ENCODE peak calls at places on chromosome 1, in four cellular contexts. K is progenitor cell of endocrine pancreas, M is Calu3, R is PC-9. G is an unnamed sample.

GRCh38 chr1:224082146-224082545 is 31.8 kb upstream of the FBXO28 start:
- DNase-seq in K (no peak), R (no peak), M (no peak), G (no peak)

GRCh38 chr1:83967336-83967735 is 31.6 kb downstream of the TTLL7 start:
- DNase-seq in R (no peak), M (no peak), K (no peak), G (no peak)

GRCh38 chr1:84373446-84374141 is 24.7 kb upstream of the DNASE2B start:
- DNase-seq in R (no peak), K (no peak), M (no peak), G (no peak)

GRCh38 chr1:51726544-51727225 is 109.8 kb downstream of the OSBPL9 start:
- DNase-seq in K (no peak), R (no peak), M (no peak), G (no peak)

GRCh38 chr1:246769306-246769705 is 45.1 kb downstream of the SCCPDH start:
- DNase-seq in K (no peak), M (no peak), R (no peak), G (no peak)

GRCh38 chr1:158289722-158290570 is at the start of gene CD1C:
- DNase-seq in K (no peak), M (no peak), R (no peak), G (no peak)

GRCh38 chr1:119367332-119368124 is 1.1 kb upstream of the HAO2 start:
- DNase-seq in M (no peak), K (no peak), R (no peak), G (no peak)

GRCh38 chr1:35810096-35810860 is 2.5 kb downstream of the AGO4 start:
- DNase-seq in R (peak; percentile 39), M (no peak), K (no peak), G (no peak)

GRCh38 chr1:239562095-239562494 is 175.7 kb downstream of the CHRM3 start:
- DNase-seq in R (no peak), K (no peak), M (no peak), G (no peak)

GRCh38 chr1:30664103-30664755 is 59.2 kb downstream of the MATN1 start:
- DNase-seq in K (no peak), M (no peak), R (no peak), G (no peak)

GRCh38 chr1:244969355-244970235 is 105.3 kb upstream of the HNRNPU start:
- DNase-seq in M (peak; percentile 76), R (peak; percentile 78), K (no peak), G (peak; percentile 93)

GRCh38 chr1:36771678-36772284 is 262.5 kb downstream of the GRIK3 start:
- DNase-seq in K (peak; percentile 19), R (no peak), M (no peak), G (no peak)

GRCh38 chr1:66693856-66694255 is 58.4 kb upstream of the DYNLT5 start:
- DNase-seq in K (no peak), M (no peak), R (no peak), G (no peak)

GRCh38 chr1:94883688-94884087 is 43.2 kb downstream of the CNN3 start:
- DNase-seq in R (no peak), K (no peak), M (no peak), G (no peak)

GRCh38 chr1:9809122-9809521 is 14.6 kb downstream of the CLSTN1 start:
- DNase-seq in K (no peak), M (no peak), R (no peak), G (no peak)

GRCh38 chr1:20603473-20604464 is 14.9 kb downstream of the CDA start:
- DNase-seq in M (no peak), R (peak; percentile 87), K (no peak), G (no peak)

GRCh38 chr1:119429687-119430086 is 14.7 kb downstream of the HSD3B2 start:
- DNase-seq in M (no peak), R (no peak), K (no peak), G (no peak)

GRCh38 chr1:228096416-228097332 is 6.5 kb downstream of the C1orf35 start:
- DNase-seq in R (no peak), M (no peak), K (no peak), G (no peak)

DNA sequence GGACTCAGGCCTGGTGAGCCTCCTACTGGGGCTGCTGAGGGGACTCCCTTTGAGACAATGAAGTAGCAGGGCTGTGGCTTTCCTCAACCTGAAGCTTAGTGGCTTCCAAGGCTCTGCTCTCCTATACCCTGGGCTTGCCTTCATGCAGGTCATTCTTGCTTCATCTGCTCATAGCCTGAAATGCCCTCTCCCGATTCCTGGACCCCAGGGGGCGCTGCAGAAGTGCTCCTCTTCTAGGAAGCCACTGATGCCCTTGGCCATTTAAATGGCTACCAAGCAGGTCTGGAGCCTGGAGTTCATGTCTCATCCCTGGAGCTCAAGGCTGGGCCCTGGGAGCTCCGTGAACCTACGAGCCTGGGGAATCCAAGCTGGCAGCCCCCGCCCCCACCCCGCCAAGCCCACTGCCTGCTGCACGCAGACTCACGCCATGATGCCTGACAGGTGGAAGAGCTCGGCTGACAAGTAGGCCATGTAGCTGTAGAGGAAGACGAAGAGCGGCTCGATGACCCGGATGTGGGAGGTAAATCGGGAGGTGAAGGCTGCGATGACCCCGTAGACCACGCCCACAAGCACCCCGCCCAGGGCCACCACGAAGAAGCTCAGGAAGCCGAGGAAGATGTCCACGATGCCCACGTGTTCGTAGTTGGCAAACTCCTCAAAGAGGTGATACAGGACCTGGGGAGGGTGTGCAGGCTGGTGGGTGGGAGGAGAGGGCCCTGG is 45.7 kb downstream of the SLC9A1 start:
- DNase-seq in R (no peak), K (no peak), M (peak; percentile 45), G (no peak)
- TF ChIP-seq CTCF in R (peak; percentile 41), K (no peak), M (no peak), G (peak; percentile 15)

DNA sequence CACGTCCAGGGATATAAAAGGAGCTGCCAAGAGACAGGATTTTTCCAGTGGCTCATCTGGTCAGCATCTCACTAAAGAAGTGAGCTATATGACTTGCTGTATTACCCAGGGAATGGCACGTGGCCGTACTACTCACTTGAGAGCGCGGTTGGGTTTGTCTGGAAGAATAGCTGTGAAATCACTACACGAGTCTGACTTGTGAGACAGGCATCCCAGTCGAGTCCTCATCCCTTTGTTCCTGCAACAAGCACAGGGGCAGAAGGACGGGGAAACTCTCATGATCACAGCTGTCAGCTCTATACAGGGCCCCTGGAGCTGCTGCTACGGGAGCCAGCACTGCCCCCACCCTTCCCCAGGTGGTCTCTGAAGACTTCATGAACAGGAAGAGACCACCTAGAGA is 17.7 kb downstream of the RGS8 start:
- DNase-seq in M (no peak), K (no peak), R (no peak), G (no peak)
- TF ChIP-seq CTCF in M (no peak), K (no peak), R (no peak), G (no peak)

DNA sequence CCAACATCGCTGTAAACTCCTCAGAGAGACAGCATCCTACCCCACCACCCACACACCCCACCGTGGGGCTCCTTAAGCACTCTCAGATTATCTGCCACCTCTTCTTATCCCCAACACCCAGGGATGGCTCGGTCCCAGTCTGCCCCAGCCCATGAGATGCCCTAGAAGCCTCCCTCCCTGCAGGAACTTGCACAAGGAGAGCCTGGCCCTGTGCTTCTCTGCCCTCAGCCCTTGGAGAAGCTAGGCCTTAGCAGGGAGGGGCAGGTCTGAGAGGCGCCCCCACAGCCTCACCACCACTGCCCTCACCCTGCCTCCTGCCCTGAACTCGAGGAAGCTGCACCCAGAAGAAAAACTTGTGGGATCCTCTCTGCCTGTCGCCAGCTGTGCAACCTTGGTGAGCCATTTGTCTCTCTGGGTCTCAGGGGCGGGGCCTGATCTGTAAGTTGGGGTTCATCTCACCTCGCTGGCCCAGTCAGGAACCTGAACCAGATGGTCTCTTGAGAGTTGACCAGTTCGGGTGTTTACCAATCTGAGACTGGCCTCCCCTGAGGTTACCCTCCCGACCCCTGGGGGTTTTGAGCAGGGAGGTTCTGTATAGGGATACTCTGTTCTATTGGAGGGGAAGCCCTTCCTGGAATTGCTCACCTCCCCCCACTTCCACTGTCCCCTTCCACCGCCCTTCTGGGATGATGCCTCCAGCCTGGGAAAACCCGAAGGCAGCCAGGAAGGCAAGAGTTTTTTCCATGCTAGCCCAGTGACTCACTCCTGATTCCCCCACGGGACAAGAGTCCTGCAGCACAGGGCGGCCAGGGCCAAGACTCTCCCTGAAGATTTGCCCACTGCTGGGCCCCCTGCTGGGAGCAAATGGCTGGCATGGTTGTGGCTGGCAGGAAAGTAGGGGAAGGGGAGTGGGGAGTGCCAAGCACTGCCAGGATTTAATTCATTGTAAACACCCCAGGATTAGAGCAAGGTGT is at the start of gene S100A3:
- DNase-seq in K (no peak), R (peak; percentile 62), M (peak; percentile 61), G (peak; percentile 93)
- TF ChIP-seq CTCF in K (no peak), R (no peak), M (no peak), G (no peak)

DNA sequence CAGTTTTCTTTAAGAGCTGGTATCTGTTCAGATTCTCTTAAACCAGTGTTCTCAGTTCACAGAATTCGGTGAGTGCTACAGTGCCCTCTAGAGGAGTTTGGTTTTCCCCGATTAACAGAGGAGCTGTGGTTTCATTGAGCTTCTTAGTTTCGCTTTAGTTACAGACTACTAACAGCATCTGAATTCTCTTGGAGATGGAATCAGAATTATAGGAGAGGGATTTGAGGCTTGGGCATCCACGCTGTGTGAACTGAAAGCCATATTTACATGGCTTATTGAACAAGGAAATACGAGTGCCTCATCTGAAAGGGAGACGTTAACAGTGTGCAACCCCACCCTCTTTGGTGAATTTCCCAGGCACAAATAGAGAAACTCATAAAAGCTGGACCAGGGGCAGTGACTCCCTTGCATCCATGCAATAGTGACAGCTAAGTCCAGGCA is 202.0 kb downstream of the USH2A start:
- DNase-seq in K (peak; percentile 11), R (peak; percentile 55), M (peak; percentile 71), G (no peak)
- TF ChIP-seq CTCF in K (peak; percentile 81), R (peak; percentile 71), M (peak; percentile 67), G (peak; percentile 84)

GRCh38 chr1:96520542-96520941 is 201.0 kb upstream of the PTBP2 start:
- DNase-seq in K (no peak), M (no peak), R (no peak), G (no peak)

GRCh38 chr1:96525657-96526613 is 195.6 kb upstream of the PTBP2 start:
- DNase-seq in K (no peak), R (no peak), M (no peak), G (no peak)

GRCh38 chr1:96522927-96523326 is 198.7 kb upstream of the PTBP2 start:
- DNase-seq in M (no peak), R (peak; percentile 29), K (no peak), G (no peak)

GRCh38 chr1:96521994-96522760 is 199.4 kb upstream of the PTBP2 start:
- DNase-seq in K (no peak), M (no peak), R (peak; percentile 28), G (no peak)

GRCh38 chr1:96524100-96524499 is 197.5 kb upstream of the PTBP2 start:
- DNase-seq in R (no peak), M (no peak), K (no peak), G (no peak)
- TF ChIP-seq CTCF in R (no peak), M (no peak), K (no peak), G (no peak)

DNA sequence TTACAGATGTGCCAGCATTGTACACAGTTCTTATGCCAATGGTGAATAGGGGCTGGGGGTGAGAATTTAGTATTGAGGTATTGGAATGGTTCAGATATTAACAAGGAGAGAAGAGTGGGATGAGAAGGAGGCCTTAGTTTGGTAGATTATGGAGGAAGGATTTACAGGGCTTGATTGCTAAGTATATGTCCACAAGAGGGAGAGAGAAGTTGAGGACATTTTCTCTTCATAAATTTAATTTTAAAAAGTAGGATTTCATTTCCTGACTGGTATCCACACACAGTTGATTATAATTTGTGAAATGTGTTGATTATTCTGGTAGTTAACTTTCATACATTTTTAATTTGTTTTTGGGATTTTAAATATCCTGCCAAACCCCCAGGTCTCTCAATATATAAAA is 213.0 kb downstream of the ADGRL2 start:
- DNase-seq in K (no peak), R (no peak), M (no peak), G (no peak)
- TF ChIP-seq CTCF in K (no peak), R (no peak), M (no peak), G (peak; percentile 42)